ENCODE peak calls at places on chromosomes 13 and 19, in ten cellular contexts. F is right lobe of liver, N is tibial nerve, U is mesothelial cell of epicardium, V is AG04450, W is MCF 10A, J is left ventricle myocardium inferior, O is AG04449, K is MM.1S, S is IMR-90. M is an unnamed sample.

GRCh38 chr13:112962396-112962795 is 6.6 kb upstream of the MCF2L start:
- DNase-seq in F (no peak), N (no peak), U (no peak), V (no peak), W (no peak), J (no peak), O (no peak), K (no peak), S (no peak), M (no peak)

GRCh38 chr19:38388310-38389100 is at the start of gene SPRED3:
- DNase-seq in F (no peak), N (no peak), U (no peak), V (no peak), W (peak), J (no peak), O (no peak), K (no peak), S (peak), M (no peak)

GRCh38 chr19:33558846-33559245 is 37.3 kb upstream of the PEPD start:
- DNase-seq in F (no peak), N (no peak), U (no peak), V (no peak), W (peak), J (no peak), O (no peak), K (no peak), S (no peak), M (no peak)

GRCh38 chr19:51560339-51560738 is 10.7 kb upstream of the ZNF175 start:
- DNase-seq in F (no peak), N (no peak), U (no peak), V (no peak), W (no peak), J (no peak), O (no peak), K (no peak), S (no peak), M (no peak)

GRCh38 chr13:24097667-24098066 is 62.9 kb upstream of the SPATA13 start:
- DNase-seq in F (no peak), N (no peak), U (no peak), V (no peak), W (no peak), J (no peak), O (no peak), K (no peak), S (no peak), M (no peak)

GRCh38 chr19:42200116-42200740 is 17.2 kb downstream of the DEDD2 start:
- DNase-seq in F (no peak), N (no peak), U (no peak), V (no peak), W (no peak), J (no peak), O (no peak), K (no peak), S (no peak), M (no peak)

GRCh38 chr19:50362656-50363424 is 2.6 kb downstream of the NAPSA start:
- DNase-seq in F (no peak), N (no peak), U (no peak), V (no peak), W (no peak), J (no peak), O (no peak), K (peak), S (no peak), M (no peak)

GRCh38 chr13:107842562-107843180 is 372.7 kb downstream of the LIG4 start:
- DNase-seq in F (no peak), N (no peak), U (no peak), V (no peak), W (peak), J (no peak), O (no peak), K (no peak), S (peak), M (no peak)

GRCh38 chr13:80654638-80655249 is 313.8 kb upstream of the SPRY2 start:
- DNase-seq in F (peak), N (no peak), U (no peak), V (no peak), W (no peak), J (no peak), O (no peak), K (no peak), S (no peak), M (no peak)

GRCh38 chr13:52348983-52349780 is 56.8 kb downstream of the THSD1 start:
- DNase-seq in F (no peak), N (no peak), U (no peak), V (no peak), W (peak), J (no peak), O (no peak), K (no peak), S (peak), M (no peak)

GRCh38 chr13:77874406-77874805 is 44.2 kb downstream of the EDNRB start:
- DNase-seq in F (no peak), N (no peak), U (no peak), V (peak), W (peak), J (no peak), O (no peak), K (no peak), S (peak), M (no peak)

GRCh38 chr13:98207411-98207810 is 30.3 kb upstream of the RNF113B start:
- DNase-seq in F (no peak), N (no peak), U (no peak), V (no peak), W (no peak), J (no peak), O (no peak), K (no peak), S (peak), M (no peak)

DNA sequence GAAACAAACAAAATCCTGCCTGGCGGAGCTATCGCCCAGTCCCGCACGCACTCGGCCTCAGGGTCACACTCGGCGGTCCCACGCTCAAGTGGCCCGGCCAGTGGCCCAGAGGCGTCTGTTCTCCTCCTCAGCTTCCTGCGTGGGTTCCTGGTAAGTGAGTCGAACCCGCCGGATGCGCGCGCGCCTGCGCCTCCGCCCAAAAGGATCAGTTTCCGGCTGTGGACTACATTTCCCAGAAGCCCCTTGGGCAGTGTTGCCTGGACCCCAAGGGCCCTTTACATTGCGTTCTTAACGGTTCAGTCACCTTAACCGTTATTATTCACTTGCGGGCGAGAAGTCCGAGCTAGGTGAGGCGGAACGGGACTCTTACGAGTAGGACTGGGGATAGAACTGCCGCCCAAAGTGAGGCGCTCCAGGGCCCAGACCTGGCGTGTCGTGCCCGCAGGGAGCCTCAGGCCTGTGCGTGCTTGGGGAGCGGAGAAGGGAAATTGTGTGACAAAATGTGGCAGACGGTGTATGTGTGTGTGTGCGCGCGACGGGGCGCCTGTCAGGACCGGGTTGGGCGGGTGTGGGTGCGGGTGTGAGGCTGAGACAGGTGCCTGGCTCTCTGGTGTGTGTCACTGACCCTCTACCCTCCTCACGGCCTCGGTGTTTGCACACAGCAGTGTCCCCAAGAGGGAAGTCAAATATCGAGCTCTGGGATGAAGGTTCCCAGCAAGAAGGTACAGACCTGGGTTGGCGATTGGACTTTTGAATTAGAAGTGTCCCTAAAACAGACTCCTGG is at the start of gene ZNF546:
- DNase-seq in F (peak), N (peak), U (peak), V (peak), W (peak), J (peak), O (peak), K (peak), S (peak), M (peak)
- TF ChIP-seq CTCF in F (no peak), N (peak), U (no peak), V (no peak), W (no peak), J (no peak), O (no peak), K (no peak), S (no peak), M (no peak)

DNA sequence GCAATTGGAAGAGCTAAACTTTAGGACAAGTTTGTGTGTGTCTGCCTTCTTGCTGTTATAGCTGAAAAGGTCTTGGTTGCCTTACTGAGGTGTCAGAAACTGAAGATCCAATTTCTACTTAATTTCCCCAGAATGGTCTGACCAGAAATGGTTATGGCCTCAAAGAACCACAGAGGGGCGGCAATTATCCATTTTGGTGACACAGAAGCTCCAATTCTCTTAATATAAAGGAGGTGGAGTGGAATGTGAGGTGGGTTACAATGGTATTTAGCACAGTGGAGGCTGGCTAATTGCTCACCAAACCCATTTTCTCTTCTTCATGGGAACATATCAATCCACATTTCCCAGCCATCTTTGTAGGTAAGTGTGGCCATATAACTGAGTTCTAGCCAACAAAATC is 1157.2 kb downstream of the OLFM4 start:
- DNase-seq in F (no peak), N (no peak), U (no peak), V (no peak), W (peak), J (no peak), O (no peak), K (no peak), S (no peak), M (no peak)
- TF ChIP-seq CTCF in F (no peak), N (no peak), U (no peak), V (no peak), W (peak), J (no peak), O (no peak), K (no peak), S (no peak), M (no peak)

GRCh38 chr19:15297416-15298224 is 34.7 kb downstream of the BRD4 start:
- DNase-seq in F (no peak), N (no peak), U (no peak), V (peak), W (peak), J (no peak), O (no peak), K (no peak), S (peak), M (peak)
- TF ChIP-seq CTCF in F (peak), N (no peak), U (no peak), V (no peak), W (peak), J (no peak), O (no peak), K (no peak), S (peak), M (peak)

DNA sequence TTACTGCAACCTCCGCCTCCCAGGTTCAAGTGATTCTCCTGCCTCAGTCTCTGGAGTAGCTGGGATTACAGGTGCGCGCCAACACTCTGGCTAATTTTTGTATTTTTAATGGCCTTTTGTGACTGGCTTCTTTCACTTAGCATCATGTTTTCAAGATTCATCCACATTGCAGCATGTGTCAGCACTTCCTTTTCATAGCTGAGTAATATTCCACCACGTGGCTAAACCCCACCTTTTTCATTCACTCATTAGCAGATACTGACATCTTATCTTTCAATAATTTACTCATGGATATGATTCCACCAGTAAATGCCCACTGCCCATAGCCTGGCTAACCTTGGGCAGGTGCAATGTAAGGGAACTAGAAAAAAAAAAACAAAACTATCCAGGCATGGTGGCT is 6.9 kb downstream of the C5AR1 start:
- DNase-seq in F (no peak), N (no peak), U (no peak), V (no peak), W (no peak), J (no peak), O (no peak), K (no peak), S (no peak), M (no peak)
- TF ChIP-seq CTCF in F (no peak), N (no peak), U (no peak), V (no peak), W (no peak), J (no peak), O (no peak), K (no peak), S (no peak), M (no peak)

GRCh38 chr13:30809787-30810186 is 74.4 kb downstream of the ALOX5AP start:
- DNase-seq in F (no peak), N (no peak), U (no peak), V (no peak), W (no peak), J (no peak), O (no peak), K (no peak), S (no peak), M (no peak)

GRCh38 chr13:30806784-30807183 is 71.4 kb downstream of the ALOX5AP start:
- DNase-seq in F (no peak), N (no peak), U (no peak), V (no peak), W (peak), J (no peak), O (no peak), K (no peak), S (peak), M (peak)

GRCh38 chr13:30810261-30810701 is 74.9 kb downstream of the ALOX5AP start:
- DNase-seq in F (no peak), N (no peak), U (no peak), V (no peak), W (peak), J (no peak), O (no peak), K (no peak), S (no peak), M (no peak)

GRCh38 chr13:30807392-30807791 is 72.0 kb downstream of the ALOX5AP start:
- DNase-seq in F (no peak), N (no peak), U (no peak), V (no peak), W (no peak), J (no peak), O (no peak), K (no peak), S (no peak), M (no peak)

DNA sequence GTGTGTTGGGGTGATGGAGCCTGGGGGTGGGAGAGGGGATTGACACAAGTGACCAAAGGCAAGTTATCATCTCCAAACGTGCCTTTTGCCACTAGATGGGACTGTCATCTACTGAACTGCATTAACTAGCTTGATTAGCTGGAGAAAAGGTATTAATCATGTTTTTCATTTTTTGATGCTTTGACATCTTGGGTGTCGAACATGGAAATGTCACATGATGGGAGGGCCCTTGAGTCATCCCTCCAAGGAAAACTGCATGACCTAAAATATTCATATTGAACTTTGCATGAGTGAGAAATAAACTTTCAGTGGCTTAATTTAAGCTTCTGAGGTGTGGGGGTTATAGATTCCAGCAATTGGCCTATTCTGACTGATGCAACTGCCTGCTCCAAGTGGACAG is 73.3 kb downstream of the ALOX5AP start:
- DNase-seq in F (no peak), N (no peak), U (no peak), V (no peak), W (no peak), J (no peak), O (no peak), K (no peak), S (no peak), M (no peak)
- TF ChIP-seq CTCF in F (no peak), N (no peak), U (no peak), V (no peak), W (no peak), J (no peak), O (no peak), K (no peak), S (no peak), M (no peak)

M was measured in AG09319.